ENCODE peak calls at places on chromosomes 11 and 22, in nine cellular contexts. T is MM.1S, W is coronary artery, Z is IMR-90, X is choroid plexus epithelial cell, C is cardiac fibroblast, H is left ventricle myocardium inferior, K is fibroblast of pulmonary artery, M is cardiac muscle cell. Y is an unnamed sample.

GRCh38 chr11:118820412-118821357 is 29.7 kb upstream of the DDX6 start:
- DNase-seq in K (no peak), W (peak; percentile 92), X (no peak), C (no peak), Z (no peak), T (peak; percentile 96), H (peak; percentile 75), M (peak; percentile 8), Y (peak; percentile 81)

GRCh38 chr22:49328076-49328475 is 499.6 kb downstream of the BRD1 start:
- DNase-seq in W (peak; percentile 62), T (no peak), C (no peak), M (no peak), Z (no peak), X (no peak), H (no peak), K (no peak), Y (no peak)

GRCh38 chr11:60938500-60938899 is 13.5 kb downstream of the SLC15A3 start:
- DNase-seq in Z (no peak), H (no peak), T (no peak), C (no peak), X (no peak), M (no peak), W (no peak), K (no peak), Y (no peak)

GRCh38 chr11:1150095-1150494 is 7.7 kb upstream of the MUC5AC start:
- DNase-seq in H (no peak), Z (no peak), T (no peak), M (no peak), K (no peak), C (no peak), X (no peak), W (no peak), Y (no peak)

GRCh38 chr22:46071451-46072029 is 78.8 kb upstream of the PPARA start:
- DNase-seq in X (peak; percentile 95), K (peak; percentile 96), T (peak; percentile 58), Z (peak; percentile 90), W (peak; percentile 94), H (peak; percentile 94), C (peak; percentile 97), M (peak; percentile 66), Y (peak; percentile 60)

GRCh38 chr11:106012744-106013143 is 9.3 kb downstream of the MSANTD4 start:
- DNase-seq in C (peak; percentile 94), H (no peak), W (no peak), X (peak; percentile 91), T (no peak), Z (peak; percentile 95), M (no peak), K (peak; percentile 88), Y (no peak)

GRCh38 chr11:47057374-47057773 is 119.3 kb downstream of the ARFGAP2 start:
- DNase-seq in T (no peak), Z (no peak), C (peak; percentile 25), M (no peak), H (no peak), X (peak; percentile 62), K (peak; percentile 74), W (no peak), Y (no peak)

GRCh38 chr11:54985731-54986130 is 276.2 kb upstream of the TRIM48 start:
- DNase-seq in T (no peak), M (no peak), H (no peak), X (no peak), C (no peak), K (no peak), W (no peak), Z (no peak), Y (no peak)

GRCh38 chr11:68374531-68374930 is 62.1 kb downstream of the LRP5 start:
- DNase-seq in X (no peak), H (no peak), Z (peak; percentile 15), W (no peak), T (no peak), M (no peak), K (no peak), C (no peak), Y (no peak)

GRCh38 chr11:62708423-62709261 is 1.2 kb downstream of the GNG3 start:
- DNase-seq in Z (no peak), W (no peak), C (no peak), X (no peak), H (no peak), K (no peak), T (no peak), M (no peak), Y (no peak)

GRCh38 chr22:42686756-42687491 is 33.7 kb downstream of the A4GALT start:
- DNase-seq in W (no peak), H (no peak), X (no peak), T (no peak), M (no peak), Z (no peak), K (no peak), C (no peak), Y (no peak)

GRCh38 chr11:66292543-66293332 is 1.0 kb downstream of the TMEM151A start:
- DNase-seq in H (no peak), M (no peak), T (no peak), Z (no peak), K (no peak), C (no peak), X (no peak), W (no peak), Y (no peak)

GRCh38 chr11:134584001-134584561 is 172.0 kb upstream of the B3GAT1 start:
- DNase-seq in Z (no peak), W (peak; percentile 62), C (no peak), M (no peak), X (no peak), H (no peak), T (no peak), K (no peak), Y (no peak)

GRCh38 chr11:19738124-19738523 is 25.5 kb downstream of the NAV2 start:
- DNase-seq in H (no peak), T (no peak), W (peak; percentile 61), Z (no peak), X (no peak), C (no peak), K (no peak), M (no peak), Y (no peak)

GRCh38 chr11:19737575-19737974 is 24.9 kb downstream of the NAV2 start:
- DNase-seq in H (no peak), X (no peak), C (no peak), K (no peak), W (peak; percentile 46), Z (no peak), T (no peak), M (no peak), Y (no peak)

GRCh38 chr11:19736831-19737230 is 24.2 kb downstream of the NAV2 start:
- DNase-seq in H (no peak), T (no peak), W (peak; percentile 73), Z (no peak), M (no peak), K (no peak), C (no peak), X (no peak), Y (no peak)

GRCh38 chr11:19734171-19734570 is 21.5 kb downstream of the NAV2 start:
- DNase-seq in X (no peak), K (no peak), Z (peak; percentile 31), H (no peak), C (peak; percentile 25), T (no peak), W (no peak), M (no peak), Y (no peak)

DNA sequence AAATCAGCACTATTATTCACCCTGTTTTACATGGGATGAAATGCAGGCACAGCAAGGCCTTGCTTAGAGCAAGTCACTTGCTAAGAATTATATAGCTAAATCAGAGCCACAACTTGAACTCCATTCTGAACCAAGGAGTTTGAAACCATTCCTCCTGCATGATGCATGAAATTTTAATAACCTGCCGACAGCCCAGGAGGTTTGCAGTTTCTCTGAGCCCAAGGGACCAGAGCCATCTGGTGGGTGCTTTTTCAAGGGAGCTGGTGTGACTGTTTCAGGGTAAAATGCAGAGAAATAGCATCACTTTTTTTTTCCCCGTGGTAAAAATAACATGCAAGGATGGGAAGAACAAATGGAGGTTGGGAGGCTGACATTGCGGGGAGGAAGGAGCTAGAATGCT is 22.9 kb downstream of the NAV2 start:
- DNase-seq in X (peak; percentile 79), C (peak; percentile 43), H (no peak), W (no peak), T (no peak), Z (peak; percentile 75), M (no peak), K (peak; percentile 29), Y (no peak)
- TF ChIP-seq CTCF in X (peak; percentile 73), C (peak; percentile 15), H (peak; percentile 38), W (no peak), T (no peak), Z (peak; percentile 49), M (peak; percentile 23), K (peak; percentile 18), Y (no peak)

GRCh38 chr11:128888034-128888985 is 2.8 kb upstream of the KCNJ5 start:
- DNase-seq in Z (no peak), H (no peak), X (no peak), M (no peak), C (no peak), T (no peak), K (no peak), W (no peak), Y (no peak)
- TF ChIP-seq CTCF in Z (no peak), H (no peak), X (no peak), M (no peak), C (no peak), T (no peak), K (no peak), W (no peak), Y (no peak)

DNA sequence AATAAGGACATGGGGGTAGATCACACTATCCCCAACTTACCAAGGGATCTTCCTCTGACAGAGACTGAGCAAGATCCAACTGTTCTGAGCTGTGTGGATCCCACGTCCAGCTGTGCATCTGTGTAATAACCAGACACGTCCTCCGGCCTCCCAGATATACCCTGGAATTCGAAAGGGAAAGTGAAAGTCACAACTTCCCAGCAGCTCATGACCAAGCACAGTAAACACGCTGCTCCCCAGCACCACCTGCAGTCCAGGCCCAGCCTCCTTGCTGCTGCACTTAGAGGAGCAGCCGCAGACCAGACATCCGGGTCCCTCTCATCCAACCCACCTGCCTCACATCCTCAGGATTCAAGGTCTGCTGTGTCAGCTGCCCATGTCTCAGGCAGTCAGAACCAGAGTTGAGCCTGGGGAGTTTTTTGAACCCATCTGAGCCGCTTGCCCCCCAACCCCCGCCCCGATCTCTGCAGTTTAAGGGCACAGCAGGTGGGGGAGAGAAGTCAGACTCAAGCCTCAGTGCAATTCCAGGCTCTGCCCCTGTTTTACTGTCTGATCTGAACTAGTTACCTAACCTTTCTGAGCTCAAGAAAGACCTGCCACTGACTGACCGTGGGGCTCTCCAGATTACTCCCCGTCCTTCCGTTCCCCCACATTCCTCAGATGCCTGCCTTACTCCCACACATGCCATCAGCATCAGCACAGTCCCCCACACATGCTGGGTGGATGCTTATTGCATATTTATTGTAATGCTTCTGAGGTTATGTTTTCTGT is at the start of gene APOL2:
- DNase-seq in T (peak; percentile 96), M (peak; percentile 90), Z (peak; percentile 93), H (peak; percentile 90), C (peak; percentile 95), X (peak; percentile 98), K (peak; percentile 93), W (peak; percentile 91), Y (peak; percentile 80)
- TF ChIP-seq CTCF in T (peak; percentile 75), M (peak; percentile 80), Z (peak; percentile 73), H (peak; percentile 78), C (peak; percentile 68), X (peak; percentile 80), K (peak; percentile 74), W (peak; percentile 52), Y (peak; percentile 74)

GRCh38 chr22:31650391-31650790 is 11.6 kb downstream of the PISD start:
- DNase-seq in T (no peak), W (no peak), X (peak; percentile 95), C (peak; percentile 95), M (no peak), Z (peak; percentile 89), H (no peak), K (peak; percentile 92), Y (no peak)
- TF ChIP-seq CTCF in T (no peak), W (no peak), X (no peak), C (no peak), M (no peak), Z (no peak), H (no peak), K (no peak), Y (no peak)

GRCh38 chr22:35140879-35141745 is 75.2 kb downstream of the ISX start:
- DNase-seq in M (peak; percentile 60), K (no peak), Z (no peak), H (no peak), T (no peak), C (no peak), X (no peak), W (no peak), Y (peak; percentile 72)
- TF ChIP-seq CTCF in M (no peak), K (no peak), Z (no peak), H (no peak), T (peak; percentile 33), C (no peak), X (no peak), W (no peak), Y (peak; percentile 65)

Y was measured in GM13977.